ENCODE peak calls at places on chromosomes 12 and 14, in four cellular contexts. K is astrocyte of the spinal cord; T is lower lobe of right lung; L is CD4-positive, CD25-positive, alpha-beta regulatory T cell. N is an unnamed sample.

GRCh38 chr12:105523164-105524057 is 192.9 kb downstream of the C12orf75 start:
- DNase-seq in K (peak; percentile 87), T (peak; percentile 62), L (no peak), N (no peak)

GRCh38 chr12:13196302-13196921 is at the start of gene EMP1:
- DNase-seq in K (peak; percentile 100), T (peak; percentile 86), L (peak; percentile 12), N (peak; percentile 66)

GRCh38 chr12:54463484-54463883 is 9.9 kb downstream of the GTSF1 start:
- DNase-seq in K (no peak), T (no peak), L (no peak), N (no peak)

GRCh38 chr12:77734489-77734888 is 96.2 kb upstream of the NAV3 start:
- DNase-seq in K (peak; percentile 65), T (no peak), L (no peak), N (no peak)

GRCh38 chr14:36515896-36516718 is 3.9 kb downstream of the NKX2-1 start:
- DNase-seq in K (no peak), T (no peak), L (no peak), N (no peak)

GRCh38 chr12:8890313-8891084 is 23.8 kb upstream of the PHC1 start:
- DNase-seq in K (peak; percentile 54), T (peak; percentile 46), L (peak; percentile 26), N (peak; percentile 32)

GRCh38 chr12:119938049-119938667 is 50.9 kb upstream of the BICDL1 start:
- DNase-seq in K (peak; percentile 44), T (no peak), L (peak; percentile 40), N (peak; percentile 50)

GRCh38 chr14:74562515-74563232 is 49.4 kb downstream of the LTBP2 start:
- DNase-seq in K (peak; percentile 33), T (no peak), L (no peak), N (no peak)

GRCh38 chr12:53324113-53324778 is 2.8 kb upstream of the AAAS start:
- DNase-seq in K (no peak), T (peak; percentile 58), L (peak; percentile 27), N (peak; percentile 79)

GRCh38 chr12:98767248-98767647 is 122.2 kb downstream of the APAF1 start:
- DNase-seq in K (no peak), T (no peak), L (no peak), N (no peak)

GRCh38 chr12:46858368-46858767 is 32.6 kb upstream of the SLC38A4 start:
- DNase-seq in K (peak; percentile 9), T (no peak), L (no peak), N (peak; percentile 4)

GRCh38 chr12:132429122-132429931 is 60.6 kb upstream of the FBRSL1 start:
- DNase-seq in K (no peak), T (no peak), L (no peak), N (no peak)

GRCh38 chr12:42182394-42182793 is 37.7 kb upstream of the GXYLT1 start:
- DNase-seq in K (no peak), T (no peak), L (no peak), N (no peak)

GRCh38 chr12:45912774-45913173 is 77.6 kb downstream of the SCAF11 start:
- DNase-seq in K (no peak), T (no peak), L (no peak), N (no peak)

GRCh38 chr14:76098916-76099675 is 52.6 kb upstream of the GPATCH2L start:
- DNase-seq in K (no peak), T (no peak), L (no peak), N (no peak)

GRCh38 chr12:27498761-27499160 is 25.2 kb upstream of the PPFIBP1 start:
- DNase-seq in K (no peak), T (no peak), L (no peak), N (peak; percentile 25)

GRCh38 chr14:105067140-105067968 is 2.1 kb upstream of the GPR132 start:
- DNase-seq in K (no peak), T (no peak), L (peak; percentile 55), N (no peak)

GRCh38 chr14:22551597-22551982 is 37.4 kb downstream of the DAD1 start:
- DNase-seq in K (no peak), T (no peak), L (no peak), N (no peak)

GRCh38 chr12:46524778-46525177 is 152.2 kb upstream of the SLC38A2 start:
- DNase-seq in K (peak; percentile 55), T (peak; percentile 53), L (no peak), N (no peak)

GRCh38 chr14:22822619-22823551 is 6.8 kb upstream of the MRPL52 start:
- DNase-seq in K (peak; percentile 97), T (peak; percentile 80), L (peak; percentile 60), N (peak; percentile 53)

GRCh38 chr12:47032644-47033043 is 46.8 kb upstream of the PCED1B start:
- DNase-seq in K (peak; percentile 81), T (no peak), L (no peak), N (peak; percentile 34)

GRCh38 chr14:38971258-38971921 is 131.6 kb downstream of the SEC23A start:
- DNase-seq in K (no peak), T (no peak), L (no peak), N (no peak)

GRCh38 chr12:56634242-56634836 is 4.2 kb upstream of the BAZ2A start:
- DNase-seq in K (peak; percentile 6), T (peak; percentile 75), L (peak; percentile 12), N (no peak)

GRCh38 chr12:46267618-46268348 is 1.1 kb downstream of the SLC38A1 start:
- DNase-seq in K (peak; percentile 37), T (peak; percentile 49), L (peak; percentile 14), N (no peak)

GRCh38 chr12:107436376-107436775 is 249.2 kb upstream of the PWP1 start:
- DNase-seq in K (peak; percentile 57), T (no peak), L (no peak), N (no peak)

GRCh38 chr12:117494833-117495714 is 133.6 kb upstream of the NOS1 start:
- DNase-seq in K (no peak), T (no peak), L (no peak), N (no peak)

GRCh38 chr14:68426661-68427549 is 366.0 kb downstream of the ZFP36L1 start:
- DNase-seq in K (no peak), T (no peak), L (no peak), N (no peak)

GRCh38 chr14:59321184-59321952 is 132.9 kb downstream of the DAAM1 start:
- DNase-seq in K (peak; percentile 78), T (no peak), L (no peak), N (no peak)

GRCh38 chr12:132572106-132572505 is 38.3 kb downstream of the LRCOL1 start:
- DNase-seq in K (no peak), T (peak; percentile 79), L (no peak), N (no peak)

GRCh38 chr12:100576311-100577036 is 3.0 kb downstream of the GAS2L3 start:
- DNase-seq in K (peak; percentile 71), T (no peak), L (no peak), N (no peak)

GRCh38 chr12:59173696-59174095 is 253.4 kb upstream of the LRIG3 start:
- DNase-seq in K (no peak), T (no peak), L (no peak), N (no peak)

GRCh38 chr12:26434299-26434915 is 239.0 kb downstream of the SSPN start:
- DNase-seq in K (peak; percentile 62), T (no peak), L (no peak), N (peak; percentile 33)

GRCh38 chr14:55832122-55832911 is 252.3 kb downstream of the KTN1 start:
- DNase-seq in K (peak; percentile 2), T (no peak), L (no peak), N (no peak)

GRCh38 chr14:69685217-69685616 is 73.8 kb downstream of the SUSD6 start:
- DNase-seq in K (no peak), T (no peak), L (no peak), N (no peak)

GRCh38 chr12:62194031-62194430 is 66.2 kb upstream of the USP15 start:
- DNase-seq in K (no peak), T (no peak), L (no peak), N (no peak)

GRCh38 chr12:62190921-62191746 is 69.1 kb upstream of the USP15 start:
- DNase-seq in K (peak; percentile 35), T (peak; percentile 48), L (peak; percentile 1), N (no peak)

GRCh38 chr12:62190081-62190480 is 70.1 kb upstream of the USP15 start:
- DNase-seq in K (no peak), T (no peak), L (no peak), N (no peak)

GRCh38 chr12:62192486-62193250 is 67.5 kb upstream of the USP15 start:
- DNase-seq in K (peak; percentile 85), T (peak; percentile 54), L (peak; percentile 36), N (peak; percentile 82)

DNA sequence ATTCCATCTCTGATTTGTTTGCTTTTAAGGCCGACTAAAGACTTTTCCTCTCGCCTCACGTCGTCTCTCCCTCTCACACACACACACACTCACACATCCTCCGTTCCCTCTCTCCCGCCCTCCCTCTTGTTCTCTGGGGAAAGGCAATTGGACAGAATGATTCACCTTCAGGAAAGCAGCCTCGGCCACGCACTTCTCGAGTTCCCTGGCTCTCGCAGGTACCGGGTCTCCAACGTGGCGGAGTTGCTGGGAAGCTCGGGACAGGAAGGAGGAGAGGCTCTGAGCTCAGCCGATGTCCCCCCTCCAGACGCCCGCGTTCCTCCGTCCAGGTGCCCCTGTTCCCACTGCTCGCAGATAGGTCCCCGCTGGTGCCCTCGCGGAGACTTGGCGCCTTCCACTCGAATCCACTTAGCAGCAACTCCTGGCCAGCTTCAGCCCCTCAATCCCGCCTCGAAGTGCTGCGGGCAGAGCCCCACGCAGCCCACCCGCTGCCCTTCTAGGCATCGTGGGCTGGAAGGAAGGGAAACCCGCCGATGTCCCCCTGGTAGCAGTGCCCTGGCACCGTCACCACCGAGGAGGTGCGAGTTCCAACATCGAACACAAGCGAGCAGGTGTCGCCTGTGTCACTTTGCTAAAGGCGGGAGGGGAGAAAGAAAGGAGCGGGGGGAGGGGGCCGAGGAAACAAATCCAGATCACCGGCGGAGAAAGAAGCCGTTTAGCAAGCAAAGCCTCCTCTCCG is 68.3 kb upstream of the USP15 start:
- DNase-seq in K (no peak), T (peak; percentile 49), L (peak; percentile 6), N (peak; percentile 8)
- H3K4me3 ChIP-seq in K (peak overlapping the region; percentile 17), T (peak overlapping the region; percentile 46), L (peak overlapping the region; percentile 84), N (peak overlapping the region; percentile 60)

GRCh38 chr12:124609041-124609984 is 41.9 kb upstream of the NCOR2 start:
- DNase-seq in K (peak; percentile 85), T (peak; percentile 95), L (peak; percentile 65), N (peak; percentile 97)
- H3K4me3 ChIP-seq in K (no peak overlapping the region), T (no peak overlapping the region), L (peak overlapping the region; percentile 64), N (peak overlapping the region; percentile 34)

GRCh38 chr12:94690199-94690695 is 39.9 kb upstream of the TMCC3 start:
- DNase-seq in K (no peak), T (no peak), L (no peak), N (no peak)
- H3K4me3 ChIP-seq in K (no peak overlapping the region), T (peak overlapping the region; percentile 31), L (no peak overlapping the region), N (no peak overlapping the region)

DNA sequence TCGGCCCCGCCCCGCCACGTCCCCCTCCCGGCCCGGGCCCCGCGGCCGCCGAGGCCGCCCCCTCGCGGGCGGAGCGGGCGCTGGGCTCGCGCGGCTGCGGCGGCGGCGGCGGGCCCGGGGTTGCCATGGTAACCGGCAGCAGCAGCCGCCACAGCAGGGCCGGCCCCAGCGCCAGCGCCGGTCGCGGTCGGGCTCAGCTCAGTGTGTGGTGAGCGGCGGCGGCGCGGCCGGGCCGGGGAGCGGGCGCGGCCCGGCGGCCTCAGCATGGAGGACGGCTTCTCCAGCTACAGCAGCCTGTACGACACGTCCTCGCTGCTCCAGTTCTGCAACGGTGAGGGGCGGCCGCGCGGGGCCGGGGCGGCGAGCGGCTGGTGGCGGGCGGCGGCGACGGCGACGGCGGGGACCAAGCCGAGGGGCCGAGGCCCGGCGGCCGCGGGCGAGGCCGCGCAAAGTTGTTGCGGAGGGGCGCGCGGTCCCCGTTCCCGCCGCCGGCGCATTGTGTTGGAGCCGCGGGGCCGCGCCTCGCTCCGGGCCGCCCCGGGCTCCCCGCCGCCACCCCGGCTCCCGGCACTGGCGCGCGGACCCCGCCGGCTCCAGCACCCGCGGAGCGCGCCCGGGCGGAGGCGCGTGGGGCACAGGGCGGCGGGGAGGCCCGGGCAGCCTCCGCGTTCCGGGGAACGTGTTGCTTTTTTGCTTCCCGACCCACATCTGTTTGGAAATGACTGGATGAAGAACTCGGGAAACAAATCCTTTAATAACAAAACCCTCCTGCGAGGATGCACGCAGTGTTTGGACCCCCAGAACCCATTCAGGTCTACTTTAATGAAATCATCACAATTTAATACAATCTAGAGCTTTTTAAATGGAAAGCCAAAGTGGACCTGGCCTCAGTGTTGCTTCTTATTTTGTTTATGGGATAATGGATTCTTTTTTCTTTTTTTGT is at the start of gene EML1:
- DNase-seq in K (peak; percentile 71), T (peak; percentile 87), L (peak; percentile 60), N (peak; percentile 19)
- H3K4me3 ChIP-seq in K (peak within 1 kb of the TSS; percentile 49), T (peak within 1 kb of the TSS; percentile 56), L (peak within 1 kb of the TSS; percentile 41), N (peak within 1 kb of the TSS; percentile 27)

N was measured in Jurkat, Clone E6-1.